ENCODE peak calls at places on chromosomes 5 and 9, in eight cellular contexts. V is cardiac muscle cell, F is adrenal gland, D is GM12865, H is stomach, R is left ventricle myocardium inferior, Z is fibroblast of lung, M is PC-9. A is an unnamed sample.

GRCh38 chr5:56200856-56201638 is 32.1 kb downstream of the ANKRD55 start:
- DNase-seq in V (peak), F (peak), D (peak), H (peak), R (peak), Z (peak), M (peak), A (peak)

GRCh38 chr5:139296198-139296597 is 2.7 kb downstream of the MATR3 start:
- DNase-seq in V (no peak), F (no peak), D (no peak), H (no peak), R (no peak), Z (no peak), M (no peak), A (no peak)

GRCh38 chr9:134560654-134561053 is 80.9 kb upstream of the COL5A1 start:
- DNase-seq in V (no peak), F (no peak), D (no peak), H (no peak), R (no peak), Z (no peak), M (no peak), A (no peak)

GRCh38 chr5:152501294-152501693 is 96.2 kb upstream of the NMUR2 start:
- DNase-seq in V (no peak), F (no peak), D (no peak), H (no peak), R (no peak), Z (no peak), M (no peak), A (no peak)

GRCh38 chr5:72586788-72587530 is 79.7 kb upstream of the ZNF366 start:
- DNase-seq in V (peak), F (no peak), D (no peak), H (no peak), R (no peak), Z (no peak), M (no peak), A (no peak)

GRCh38 chr9:33719581-33720374 is 75.6 kb upstream of the PRSS3 start:
- DNase-seq in V (peak), F (peak), D (peak), H (peak), R (peak), Z (no peak), M (peak), A (no peak)

GRCh38 chr5:52738095-52738506 is 49.6 kb upstream of the ITGA1 start:
- DNase-seq in V (peak), F (no peak), D (peak), H (no peak), R (no peak), Z (no peak), M (no peak), A (no peak)

GRCh38 chr9:123997665-123998277 is 13.8 kb upstream of the LHX2 start:
- DNase-seq in V (peak), F (peak), D (peak), H (no peak), R (peak), Z (no peak), M (no peak), A (no peak)

GRCh38 chr9:97045300-97045699 is 6.4 kb upstream of the CTSV start:
- DNase-seq in V (no peak), F (no peak), D (no peak), H (no peak), R (no peak), Z (no peak), M (no peak), A (no peak)

GRCh38 chr5:1931590-1932138 is 48.9 kb upstream of the IRX4 start:
- DNase-seq in V (no peak), F (no peak), D (no peak), H (peak), R (peak), Z (no peak), M (no peak), A (no peak)

GRCh38 chr9:96150324-96151023 is 151.5 kb downstream of the HSD17B3 start:
- DNase-seq in V (no peak), F (no peak), D (peak), H (peak), R (no peak), Z (no peak), M (no peak), A (no peak)

GRCh38 chr5:55226027-55226933 is 835 bp downstream of the MCIDAS start:
- DNase-seq in V (peak), F (peak), D (peak), H (peak), R (no peak), Z (no peak), M (peak), A (peak)

GRCh38 chr5:15807861-15808260 is 307.9 kb downstream of the FBXL7 start:
- DNase-seq in V (peak), F (peak), D (no peak), H (no peak), R (peak), Z (peak), M (no peak), A (no peak)

GRCh38 chr5:54302267-54302687 is 8.1 kb downstream of the ARL15 start:
- DNase-seq in V (peak), F (peak), D (no peak), H (no peak), R (no peak), Z (peak), M (no peak), A (no peak)

GRCh38 chr9:113590991-113591898 is 127.7 kb downstream of the RGS3 start:
- DNase-seq in V (peak), F (peak), D (peak), H (peak), R (peak), Z (peak), M (peak), A (peak)

GRCh38 chr5:99949969-99950524 is 585.1 kb upstream of the FAM174A start:
- DNase-seq in V (no peak), F (no peak), D (no peak), H (no peak), R (no peak), Z (no peak), M (no peak), A (no peak)

GRCh38 chr5:94407023-94407422 is 211.4 kb downstream of the KIAA0825 start:
- DNase-seq in V (peak), F (no peak), D (peak), H (no peak), R (no peak), Z (no peak), M (no peak), A (no peak)

GRCh38 chr9:137297966-137298365 is 4.1 kb downstream of the NRARP start:
- DNase-seq in V (no peak), F (no peak), D (no peak), H (no peak), R (no peak), Z (no peak), M (no peak), A (no peak)

GRCh38 chr5:153629027-153629426 is 138.6 kb downstream of the GRIA1 start:
- DNase-seq in V (peak), F (peak), D (no peak), H (no peak), R (peak), Z (peak), M (peak), A (no peak)

GRCh38 chr9:111812337-111812736 is 17.6 kb upstream of the SHOC1 start:
- DNase-seq in V (no peak), F (no peak), D (no peak), H (no peak), R (no peak), Z (no peak), M (no peak), A (no peak)

GRCh38 chr5:17282283-17283120 is 65.1 kb downstream of the BASP1 start:
- DNase-seq in V (no peak), F (no peak), D (peak), H (no peak), R (no peak), Z (no peak), M (no peak), A (no peak)

GRCh38 chr9:126326228-126327015 is at the start of gene MVB12B:
- DNase-seq in V (peak), F (peak), D (peak), H (peak), R (peak), Z (no peak), M (peak), A (no peak)

GRCh38 chr5:115366223-115366622 is 69.8 kb upstream of the CCDC112 start:
- DNase-seq in V (peak), F (peak), D (no peak), H (no peak), R (no peak), Z (peak), M (peak), A (no peak)

GRCh38 chr5:123813937-123814624 is 302.1 kb downstream of the CSNK1G3 start:
- DNase-seq in V (peak), F (no peak), D (peak), H (no peak), R (no peak), Z (peak), M (no peak), A (no peak)

GRCh38 chr5:178350361-178351220 is 118.0 kb upstream of the PHYKPL start:
- DNase-seq in V (no peak), F (no peak), D (no peak), H (no peak), R (no peak), Z (no peak), M (no peak), A (no peak)

GRCh38 chr9:106868096-106868495 is 5.1 kb downstream of the ZNF462 start:
- DNase-seq in V (peak), F (no peak), D (no peak), H (no peak), R (no peak), Z (no peak), M (no peak), A (no peak)

GRCh38 chr5:58496488-58496887 is 5.3 kb downstream of the GAPT start:
- DNase-seq in V (no peak), F (no peak), D (no peak), H (no peak), R (no peak), Z (no peak), M (no peak), A (no peak)
- TF ChIP-seq CTCF in V (peak), F (no peak), D (peak), H (no peak), R (peak), Z (no peak), M (no peak), A (no peak)

GRCh38 chr9:83642784-83643183 is 19.8 kb downstream of the IDNK start:
- DNase-seq in V (no peak), F (no peak), D (no peak), H (no peak), R (no peak), Z (no peak), M (no peak), A (no peak)
- TF ChIP-seq CTCF in V (no peak), F (no peak), D (no peak), H (no peak), R (no peak), Z (no peak), M (no peak), A (no peak)

GRCh38 chr5:119412828-119413227 is 39.5 kb upstream of the HSD17B4 start:
- DNase-seq in V (no peak), F (no peak), D (no peak), H (no peak), R (no peak), Z (no peak), M (no peak), A (no peak)

GRCh38 chr5:119410448-119411170 is 41.7 kb upstream of the HSD17B4 start:
- DNase-seq in V (no peak), F (no peak), D (peak), H (no peak), R (no peak), Z (no peak), M (no peak), A (no peak)

GRCh38 chr5:119411291-119411934 is 40.9 kb upstream of the HSD17B4 start:
- DNase-seq in V (peak), F (no peak), D (no peak), H (no peak), R (no peak), Z (no peak), M (no peak), A (no peak)

GRCh38 chr5:119409235-119409815 is 43.0 kb upstream of the HSD17B4 start:
- DNase-seq in V (no peak), F (no peak), D (peak), H (no peak), R (no peak), Z (no peak), M (no peak), A (no peak)

DNA sequence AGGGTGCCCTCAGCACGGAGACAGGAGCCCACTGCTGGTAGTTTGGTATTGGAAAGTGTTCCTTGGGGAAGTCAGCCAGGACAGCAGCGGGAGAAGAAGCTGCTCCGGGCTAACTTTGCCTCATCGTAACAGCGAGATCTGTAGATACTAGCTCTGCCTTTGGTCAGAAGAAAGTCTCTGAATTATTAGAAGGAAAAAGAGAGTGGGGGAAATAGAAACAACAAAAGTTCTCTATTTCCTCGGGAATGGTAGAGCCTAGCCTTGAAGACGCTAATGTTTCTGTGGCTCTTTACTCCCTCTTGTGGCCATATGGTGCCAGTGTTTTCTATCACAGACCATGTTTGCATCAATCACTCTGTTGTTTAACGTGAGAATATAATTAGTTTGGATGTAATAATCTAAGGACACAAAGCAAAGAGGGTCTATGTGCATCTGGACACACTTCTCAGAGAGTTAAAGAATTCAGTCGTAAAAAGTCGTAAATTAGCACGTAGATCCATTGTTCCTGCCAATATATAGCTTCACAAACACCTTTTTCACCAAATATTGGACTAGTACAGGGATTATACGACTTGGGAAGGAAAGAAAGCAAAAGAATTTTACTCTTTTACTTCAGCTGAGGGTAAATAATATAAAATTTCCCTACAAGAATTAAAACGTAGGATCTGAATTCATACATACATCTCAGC is 40.2 kb upstream of the HSD17B4 start:
- DNase-seq in V (peak), F (peak), D (peak), H (peak), R (peak), Z (peak), M (peak), A (peak)
- TF ChIP-seq CTCF in V (peak), F (peak), D (peak), H (peak), R (peak), Z (peak), M (peak), A (peak)

GRCh38 chr5:131263648-131264452 is at the start of gene CDC42SE2:
- DNase-seq in V (peak), F (peak), D (peak), H (peak), R (peak), Z (peak), M (peak), A (peak)

GRCh38 chr5:131264453-131265200 is 774 bp downstream of the CDC42SE2 start:
- DNase-seq in V (peak), F (peak), D (peak), H (peak), R (peak), Z (no peak), M (no peak), A (no peak)

GRCh38 chr5:131268758-131269370 is 5.0 kb downstream of the CDC42SE2 start:
- DNase-seq in V (no peak), F (no peak), D (no peak), H (no peak), R (no peak), Z (peak), M (no peak), A (no peak)

GRCh38 chr5:131262953-131263541 is 806 bp upstream of the CDC42SE2 start:
- DNase-seq in V (peak), F (no peak), D (peak), H (no peak), R (no peak), Z (no peak), M (no peak), A (no peak)

DNA sequence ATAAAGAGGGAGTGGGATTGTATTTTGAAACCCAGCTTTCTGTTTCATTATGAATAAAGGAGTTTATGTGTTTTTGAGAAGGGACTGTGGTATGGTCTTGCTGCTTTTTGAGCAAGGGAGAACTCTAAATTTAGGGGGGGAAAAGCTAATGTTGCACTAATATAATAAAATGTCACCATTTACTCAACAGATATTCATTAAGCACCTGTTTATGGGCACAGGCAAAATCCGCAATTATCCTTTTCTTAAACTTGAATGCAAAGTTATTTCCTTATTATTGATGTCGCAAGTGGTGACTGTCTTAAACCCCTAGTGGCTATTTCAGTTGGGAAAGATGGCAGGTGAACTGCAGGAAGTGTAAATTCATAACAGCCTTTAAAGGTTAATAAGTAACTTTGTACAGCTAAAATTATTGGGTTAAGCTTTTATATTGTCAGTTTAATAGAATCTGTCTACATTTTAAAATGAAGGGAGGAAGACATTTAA is 1.5 kb downstream of the CDC42SE2 start:
- DNase-seq in V (peak), F (no peak), D (peak), H (no peak), R (no peak), Z (peak), M (no peak), A (no peak)
- TF ChIP-seq CTCF in V (peak), F (peak), D (peak), H (peak), R (peak), Z (peak), M (peak), A (no peak)

A was measured in D721Med.